ENCODE peak calls at places on chromosomes 1 and 21, in eight cellular contexts. One of them, this sample, is unnamed.

GRCh38 chr21:21715286-21715969 is 717.2 kb downstream of the NCAM2 start:
- DNase-seq in OCI-LY7: no peak
- DNase-seq in cardiac muscle cell: peak
- DNase-seq in psoas muscle: no peak
- DNase-seq in CD8-positive, alpha-beta T cell: no peak
- DNase-seq in astrocyte of the spinal cord: peak
- DNase-seq in A549: no peak
- DNase-seq in MM.1S: no peak
- DNase-seq in this sample: no peak

GRCh38 chr1:183098349-183098748 is 75.1 kb downstream of the LAMC1 start:
- DNase-seq in OCI-LY7: no peak
- DNase-seq in cardiac muscle cell: no peak
- DNase-seq in psoas muscle: no peak
- DNase-seq in CD8-positive, alpha-beta T cell: no peak
- DNase-seq in astrocyte of the spinal cord: no peak
- DNase-seq in A549: no peak
- DNase-seq in MM.1S: no peak
- DNase-seq in this sample: no peak

GRCh38 chr1:41495171-41495948 is 10.9 kb upstream of the EDN2 start:
- DNase-seq in OCI-LY7: no peak
- DNase-seq in cardiac muscle cell: peak
- DNase-seq in psoas muscle: peak
- DNase-seq in CD8-positive, alpha-beta T cell: no peak
- DNase-seq in astrocyte of the spinal cord: peak
- DNase-seq in A549: no peak
- DNase-seq in MM.1S: no peak
- DNase-seq in this sample: no peak

GRCh38 chr1:108729481-108729880 is 16.8 kb downstream of the FNDC7 start:
- DNase-seq in OCI-LY7: no peak
- DNase-seq in cardiac muscle cell: no peak
- DNase-seq in psoas muscle: no peak
- DNase-seq in CD8-positive, alpha-beta T cell: no peak
- DNase-seq in astrocyte of the spinal cord: no peak
- DNase-seq in A549: no peak
- DNase-seq in MM.1S: no peak
- DNase-seq in this sample: no peak

GRCh38 chr1:201016211-201016651 is 7.3 kb downstream of the KIF21B start:
- DNase-seq in OCI-LY7: no peak
- DNase-seq in cardiac muscle cell: peak
- DNase-seq in psoas muscle: no peak
- DNase-seq in CD8-positive, alpha-beta T cell: no peak
- DNase-seq in astrocyte of the spinal cord: peak
- DNase-seq in A549: no peak
- DNase-seq in MM.1S: no peak
- DNase-seq in this sample: no peak

GRCh38 chr1:246051909-246052518 is 455.1 kb downstream of the SMYD3 start:
- DNase-seq in OCI-LY7: no peak
- DNase-seq in cardiac muscle cell: no peak
- DNase-seq in psoas muscle: no peak
- DNase-seq in CD8-positive, alpha-beta T cell: no peak
- DNase-seq in astrocyte of the spinal cord: no peak
- DNase-seq in A549: no peak
- DNase-seq in MM.1S: no peak
- DNase-seq in this sample: no peak

GRCh38 chr1:201470581-201470980 is 1.6 kb upstream of the PHLDA3 start:
- DNase-seq in OCI-LY7: no peak
- DNase-seq in cardiac muscle cell: no peak
- DNase-seq in psoas muscle: no peak
- DNase-seq in CD8-positive, alpha-beta T cell: no peak
- DNase-seq in astrocyte of the spinal cord: no peak
- DNase-seq in A549: no peak
- DNase-seq in MM.1S: no peak
- DNase-seq in this sample: no peak

GRCh38 chr1:228463559-228464455 is 23.4 kb upstream of the RNF187 start:
- DNase-seq in OCI-LY7: peak
- DNase-seq in cardiac muscle cell: peak
- DNase-seq in psoas muscle: peak
- DNase-seq in CD8-positive, alpha-beta T cell: peak
- DNase-seq in astrocyte of the spinal cord: no peak
- DNase-seq in A549: peak
- DNase-seq in MM.1S: peak
- DNase-seq in this sample: peak

GRCh38 chr1:15173863-15174614 is 20.5 kb downstream of the TMEM51 start:
- DNase-seq in OCI-LY7: no peak
- DNase-seq in cardiac muscle cell: no peak
- DNase-seq in psoas muscle: no peak
- DNase-seq in CD8-positive, alpha-beta T cell: no peak
- DNase-seq in astrocyte of the spinal cord: no peak
- DNase-seq in A549: no peak
- DNase-seq in MM.1S: peak
- DNase-seq in this sample: no peak

GRCh38 chr1:110173466-110174117 is 23.3 kb downstream of the SLC6A17 start:
- DNase-seq in OCI-LY7: no peak
- DNase-seq in cardiac muscle cell: no peak
- DNase-seq in psoas muscle: no peak
- DNase-seq in CD8-positive, alpha-beta T cell: no peak
- DNase-seq in astrocyte of the spinal cord: no peak
- DNase-seq in A549: no peak
- DNase-seq in MM.1S: no peak
- DNase-seq in this sample: no peak

GRCh38 chr1:229238231-229238630 is 32.7 kb upstream of the RAB4A start:
- DNase-seq in OCI-LY7: no peak
- DNase-seq in cardiac muscle cell: no peak
- DNase-seq in psoas muscle: no peak
- DNase-seq in CD8-positive, alpha-beta T cell: no peak
- DNase-seq in astrocyte of the spinal cord: no peak
- DNase-seq in A549: no peak
- DNase-seq in MM.1S: no peak
- DNase-seq in this sample: no peak

GRCh38 chr1:64437453-64437852 is 32.5 kb upstream of the CACHD1 start:
- DNase-seq in OCI-LY7: no peak
- DNase-seq in cardiac muscle cell: peak
- DNase-seq in psoas muscle: no peak
- DNase-seq in CD8-positive, alpha-beta T cell: no peak
- DNase-seq in astrocyte of the spinal cord: no peak
- DNase-seq in A549: no peak
- DNase-seq in MM.1S: no peak
- DNase-seq in this sample: no peak

GRCh38 chr1:213982814-213983588 is 4.8 kb upstream of the PROX1 start:
- DNase-seq in OCI-LY7: no peak
- DNase-seq in cardiac muscle cell: no peak
- DNase-seq in psoas muscle: peak
- DNase-seq in CD8-positive, alpha-beta T cell: no peak
- DNase-seq in astrocyte of the spinal cord: no peak
- DNase-seq in A549: no peak
- DNase-seq in MM.1S: no peak
- DNase-seq in this sample: no peak

GRCh38 chr21:25373126-25374082 is 233.9 kb downstream of the MRPL39 start:
- DNase-seq in OCI-LY7: no peak
- DNase-seq in cardiac muscle cell: no peak
- DNase-seq in psoas muscle: no peak
- DNase-seq in CD8-positive, alpha-beta T cell: no peak
- DNase-seq in astrocyte of the spinal cord: peak
- DNase-seq in A549: no peak
- DNase-seq in MM.1S: no peak
- DNase-seq in this sample: no peak

GRCh38 chr1:107748529-107748928 is 216.5 kb downstream of the VAV3 start:
- DNase-seq in OCI-LY7: peak
- DNase-seq in cardiac muscle cell: peak
- DNase-seq in psoas muscle: no peak
- DNase-seq in CD8-positive, alpha-beta T cell: no peak
- DNase-seq in astrocyte of the spinal cord: peak
- DNase-seq in A549: peak
- DNase-seq in MM.1S: peak
- DNase-seq in this sample: no peak

GRCh38 chr1:1038694-1039093 is 18.8 kb downstream of the AGRN start:
- DNase-seq in OCI-LY7: peak
- DNase-seq in cardiac muscle cell: no peak
- DNase-seq in psoas muscle: no peak
- DNase-seq in CD8-positive, alpha-beta T cell: no peak
- DNase-seq in astrocyte of the spinal cord: no peak
- DNase-seq in A549: no peak
- DNase-seq in MM.1S: no peak
- DNase-seq in this sample: peak

DNA sequence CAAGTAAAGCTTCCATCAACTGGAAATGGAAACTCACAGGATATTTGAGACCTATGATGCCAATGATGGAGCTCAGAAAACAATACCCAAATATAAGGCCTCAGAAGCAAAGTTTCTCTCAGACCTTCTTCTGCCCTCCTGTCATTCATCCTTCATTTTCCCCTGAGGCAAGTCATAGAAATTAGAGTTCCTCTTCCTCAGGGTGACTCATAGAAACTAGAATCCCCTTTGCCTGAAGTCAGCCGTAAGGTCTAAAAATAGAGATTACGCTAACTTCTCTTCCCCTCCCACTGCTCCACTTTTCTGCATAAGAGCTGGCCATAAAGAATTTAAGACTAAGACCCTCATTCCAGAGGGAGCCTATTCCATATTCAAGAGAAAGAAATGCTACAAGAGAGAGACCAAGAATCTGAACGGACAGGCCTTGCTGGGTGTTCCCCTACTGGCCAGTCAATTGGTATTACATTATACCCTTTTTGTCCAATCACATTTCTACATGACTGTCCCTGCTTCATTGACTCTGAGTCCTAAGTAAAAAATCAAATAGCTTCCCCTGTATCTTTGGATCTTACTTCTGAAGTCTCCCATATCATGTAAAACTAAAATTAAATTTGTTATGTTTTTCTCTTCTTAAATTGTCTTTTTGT is 994.9 kb downstream of the ADGRL2 start:
- DNase-seq in OCI-LY7: no peak
- DNase-seq in cardiac muscle cell: no peak
- DNase-seq in psoas muscle: no peak
- DNase-seq in CD8-positive, alpha-beta T cell: no peak
- DNase-seq in astrocyte of the spinal cord: peak
- DNase-seq in A549: no peak
- DNase-seq in MM.1S: no peak
- DNase-seq in this sample: no peak
- TF ChIP-seq CTCF in OCI-LY7: no peak
- TF ChIP-seq CTCF in cardiac muscle cell: no peak
- TF ChIP-seq CTCF in psoas muscle: no peak
- TF ChIP-seq CTCF in CD8-positive, alpha-beta T cell: no peak
- TF ChIP-seq CTCF in astrocyte of the spinal cord: no peak
- TF ChIP-seq CTCF in A549: no peak
- TF ChIP-seq CTCF in MM.1S: no peak
- TF ChIP-seq CTCF in this sample: no peak

GRCh38 chr1:220889848-220890287 is 10.6 kb downstream of the HLX start:
- DNase-seq in OCI-LY7: no peak
- DNase-seq in cardiac muscle cell: no peak
- DNase-seq in psoas muscle: no peak
- DNase-seq in CD8-positive, alpha-beta T cell: no peak
- DNase-seq in astrocyte of the spinal cord: no peak
- DNase-seq in A549: no peak
- DNase-seq in MM.1S: no peak
- DNase-seq in this sample: no peak

GRCh38 chr1:220890582-220890981 is 11.3 kb downstream of the HLX start:
- DNase-seq in OCI-LY7: no peak
- DNase-seq in cardiac muscle cell: no peak
- DNase-seq in psoas muscle: no peak
- DNase-seq in CD8-positive, alpha-beta T cell: no peak
- DNase-seq in astrocyte of the spinal cord: peak
- DNase-seq in A549: no peak
- DNase-seq in MM.1S: no peak
- DNase-seq in this sample: no peak

GRCh38 chr1:220888665-220888986 is 9.4 kb downstream of the HLX start:
- DNase-seq in OCI-LY7: no peak
- DNase-seq in cardiac muscle cell: no peak
- DNase-seq in psoas muscle: no peak
- DNase-seq in CD8-positive, alpha-beta T cell: no peak
- DNase-seq in astrocyte of the spinal cord: no peak
- DNase-seq in A549: no peak
- DNase-seq in MM.1S: no peak
- DNase-seq in this sample: no peak

GRCh38 chr1:220887868-220888664 is 8.8 kb downstream of the HLX start:
- DNase-seq in OCI-LY7: no peak
- DNase-seq in cardiac muscle cell: no peak
- DNase-seq in psoas muscle: no peak
- DNase-seq in CD8-positive, alpha-beta T cell: no peak
- DNase-seq in astrocyte of the spinal cord: no peak
- DNase-seq in A549: no peak
- DNase-seq in MM.1S: no peak
- DNase-seq in this sample: peak

DNA sequence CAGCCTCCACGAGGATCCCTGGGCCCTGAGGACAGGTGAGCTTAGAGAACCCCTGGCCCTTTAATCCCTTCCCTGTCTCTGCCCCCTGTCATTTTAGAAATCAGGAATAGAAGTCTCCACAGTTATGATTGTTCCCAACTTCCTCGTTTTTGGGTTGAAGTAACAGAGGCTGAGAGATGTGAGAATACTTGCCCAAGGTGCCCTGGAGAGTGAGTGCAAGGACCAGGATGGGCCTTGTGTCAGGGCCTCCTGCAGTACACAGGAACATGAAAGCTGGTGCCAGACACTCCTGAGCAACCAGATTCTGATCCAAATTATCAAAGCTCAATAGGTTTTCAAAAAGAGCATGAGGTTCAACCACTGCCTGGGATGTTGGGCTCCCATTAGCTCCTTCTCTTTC is 10.1 kb downstream of the HLX start:
- DNase-seq in OCI-LY7: no peak
- DNase-seq in cardiac muscle cell: no peak
- DNase-seq in psoas muscle: no peak
- DNase-seq in CD8-positive, alpha-beta T cell: no peak
- DNase-seq in astrocyte of the spinal cord: no peak
- DNase-seq in A549: no peak
- DNase-seq in MM.1S: no peak
- DNase-seq in this sample: peak
- TF ChIP-seq CTCF in OCI-LY7: no peak
- TF ChIP-seq CTCF in cardiac muscle cell: no peak
- TF ChIP-seq CTCF in psoas muscle: no peak
- TF ChIP-seq CTCF in CD8-positive, alpha-beta T cell: no peak
- TF ChIP-seq CTCF in astrocyte of the spinal cord: no peak
- TF ChIP-seq CTCF in A549: no peak
- TF ChIP-seq CTCF in MM.1S: no peak
- TF ChIP-seq CTCF in this sample: no peak

GRCh38 chr1:91173379-91173890 is 151.6 kb upstream of the ZNF644 start:
- DNase-seq in OCI-LY7: no peak
- DNase-seq in cardiac muscle cell: peak
- DNase-seq in psoas muscle: no peak
- DNase-seq in CD8-positive, alpha-beta T cell: no peak
- DNase-seq in astrocyte of the spinal cord: no peak
- DNase-seq in A549: no peak
- DNase-seq in MM.1S: no peak
- DNase-seq in this sample: no peak
- TF ChIP-seq CTCF in OCI-LY7: no peak
- TF ChIP-seq CTCF in cardiac muscle cell: no peak
- TF ChIP-seq CTCF in psoas muscle: no peak
- TF ChIP-seq CTCF in CD8-positive, alpha-beta T cell: no peak
- TF ChIP-seq CTCF in astrocyte of the spinal cord: no peak
- TF ChIP-seq CTCF in A549: no peak
- TF ChIP-seq CTCF in MM.1S: no peak
- TF ChIP-seq CTCF in this sample: no peak

DNA sequence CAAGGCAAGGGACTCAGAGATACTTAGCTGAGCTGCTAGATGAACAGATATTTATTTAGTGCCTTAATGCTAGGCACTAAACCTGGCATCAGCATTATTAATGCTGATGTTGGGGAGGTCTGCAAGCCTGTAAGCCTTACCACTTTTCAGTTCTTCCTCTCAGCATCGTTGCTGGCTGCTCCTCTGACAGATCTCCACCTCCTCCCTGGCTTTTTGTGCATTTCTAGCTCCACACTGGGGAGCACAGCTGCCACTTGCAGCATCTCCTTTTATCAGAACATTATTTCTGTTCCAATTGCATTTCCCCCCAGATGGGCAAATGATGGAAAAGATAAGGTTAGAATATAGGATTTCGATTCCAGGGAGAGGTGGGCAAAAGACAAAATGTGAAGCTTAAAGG is 34.8 kb downstream of the CACNA1E start:
- DNase-seq in OCI-LY7: no peak
- DNase-seq in cardiac muscle cell: no peak
- DNase-seq in psoas muscle: no peak
- DNase-seq in CD8-positive, alpha-beta T cell: no peak
- DNase-seq in astrocyte of the spinal cord: no peak
- DNase-seq in A549: no peak
- DNase-seq in MM.1S: no peak
- DNase-seq in this sample: no peak
- TF ChIP-seq CTCF in OCI-LY7: no peak
- TF ChIP-seq CTCF in cardiac muscle cell: no peak
- TF ChIP-seq CTCF in psoas muscle: no peak
- TF ChIP-seq CTCF in CD8-positive, alpha-beta T cell: no peak
- TF ChIP-seq CTCF in astrocyte of the spinal cord: no peak
- TF ChIP-seq CTCF in A549: no peak
- TF ChIP-seq CTCF in MM.1S: no peak
- TF ChIP-seq CTCF in this sample: no peak

This sample was measured in GM13976.